ENCODE peak calls at places on chromosomes 11 and 22, in five cellular contexts. Z, Y, R, X and G are unnamed samples.

GRCh38 chr11:117830072-117830471 is 5.5 kb upstream of the FXYD2 start:
- DNase-seq in Z (no peak), Y (no peak), R (no peak), X (no peak), G (no peak)

GRCh38 chr22:38513063-38513462 is 7.0 kb upstream of the DDX17 start:
- DNase-seq in Z (peak; percentile 45), Y (peak; percentile 19), R (peak; percentile 42), X (no peak), G (peak; percentile 60)

GRCh38 chr11:35214792-35215193 is 75.8 kb downstream of the CD44 start:
- DNase-seq in Z (no peak), Y (no peak), R (no peak), X (no peak), G (no peak)

GRCh38 chr11:105588001-105588400 is 21.9 kb upstream of the GRIA4 start:
- DNase-seq in Z (no peak), Y (no peak), R (no peak), X (no peak), G (no peak)

GRCh38 chr22:30890689-30891442 is 77.7 kb downstream of the MORC2 start:
- DNase-seq in Z (peak; percentile 78), Y (peak; percentile 79), R (no peak), X (no peak), G (peak; percentile 43)

GRCh38 chr11:30245621-30246020 is 14.8 kb downstream of the FSHB start:
- DNase-seq in Z (no peak), Y (no peak), R (no peak), X (no peak), G (no peak)

GRCh38 chr11:126167476-126167875 is 44.0 kb downstream of the RPUSD4 start:
- DNase-seq in Z (no peak), Y (peak; percentile 57), R (no peak), X (no peak), G (no peak)

GRCh38 chr22:46666577-46667244 is 46.5 kb downstream of the GRAMD4 start:
- DNase-seq in Z (no peak), Y (no peak), R (no peak), X (no peak), G (no peak)

GRCh38 chr11:5151713-5152153 is 2.8 kb downstream of the OR52A1 start:
- DNase-seq in Z (no peak), Y (no peak), R (no peak), X (no peak), G (peak; percentile 78)

GRCh38 chr22:36860821-36861659 is at the start of gene NCF4:
- DNase-seq in Z (no peak), Y (no peak), R (no peak), X (peak; percentile 94), G (no peak)

GRCh38 chr22:29967461-29967860 is 84.5 kb downstream of the MTMR3 start:
- DNase-seq in Z (no peak), Y (no peak), R (no peak), X (no peak), G (no peak)

GRCh38 chr11:102722804-102723203 is 1.9 kb downstream of the MMP8 start:
- DNase-seq in Z (no peak), Y (no peak), R (no peak), X (no peak), G (no peak)

GRCh38 chr22:16608931-16609330 is 16.3 kb upstream of the CCT8L2 start:
- DNase-seq in Z (no peak), Y (no peak), R (no peak), X (no peak), G (peak; percentile 30)

DNA sequence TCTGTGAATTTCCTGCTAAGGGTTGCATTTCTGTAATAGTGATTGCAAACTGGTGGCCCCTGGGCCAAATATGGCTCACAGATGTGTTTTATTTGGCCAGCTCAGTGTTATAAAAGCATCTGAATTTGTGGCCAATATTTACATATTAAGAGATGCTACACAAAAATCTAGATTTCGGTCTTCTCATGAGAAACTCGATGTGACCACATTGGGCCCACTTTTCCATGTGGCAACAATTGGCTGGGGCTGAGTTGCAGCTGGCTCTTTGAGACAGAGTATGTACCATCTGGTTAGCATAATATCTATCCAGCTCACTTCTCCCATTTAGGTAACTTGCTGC is 244.5 kb upstream of the POU2AF2 start:
- DNase-seq in Z (no peak), Y (no peak), R (no peak), X (no peak), G (no peak)
- TF ChIP-seq FOXM1 in Z (no peak), Y (no peak), R (no peak), X (no peak), G (no peak)

DNA sequence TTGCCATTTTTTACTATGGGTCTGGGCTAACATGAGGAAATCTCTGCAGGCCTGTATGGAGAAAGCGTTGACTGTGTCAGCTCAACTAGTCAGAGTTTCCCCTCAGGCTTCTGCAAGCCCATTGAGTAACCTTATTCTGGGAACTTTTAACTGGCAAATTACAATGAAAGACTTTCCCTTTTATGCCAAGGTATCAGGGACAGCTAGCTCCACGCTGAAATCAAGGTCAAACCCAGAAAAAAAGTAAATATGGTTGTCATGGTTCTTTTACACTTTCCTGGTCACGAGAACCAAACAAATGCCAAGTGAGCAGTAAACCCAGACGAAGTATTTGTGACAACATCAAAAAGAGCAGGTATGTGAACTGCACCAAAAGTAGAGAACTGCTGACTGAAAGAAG is 13.8 kb downstream of the OSBP start:
- DNase-seq in Z (no peak), Y (no peak), R (peak; percentile 20), X (no peak), G (no peak)
- TF ChIP-seq FOXM1 in Z (no peak), Y (no peak), R (no peak), X (no peak), G (no peak)

DNA sequence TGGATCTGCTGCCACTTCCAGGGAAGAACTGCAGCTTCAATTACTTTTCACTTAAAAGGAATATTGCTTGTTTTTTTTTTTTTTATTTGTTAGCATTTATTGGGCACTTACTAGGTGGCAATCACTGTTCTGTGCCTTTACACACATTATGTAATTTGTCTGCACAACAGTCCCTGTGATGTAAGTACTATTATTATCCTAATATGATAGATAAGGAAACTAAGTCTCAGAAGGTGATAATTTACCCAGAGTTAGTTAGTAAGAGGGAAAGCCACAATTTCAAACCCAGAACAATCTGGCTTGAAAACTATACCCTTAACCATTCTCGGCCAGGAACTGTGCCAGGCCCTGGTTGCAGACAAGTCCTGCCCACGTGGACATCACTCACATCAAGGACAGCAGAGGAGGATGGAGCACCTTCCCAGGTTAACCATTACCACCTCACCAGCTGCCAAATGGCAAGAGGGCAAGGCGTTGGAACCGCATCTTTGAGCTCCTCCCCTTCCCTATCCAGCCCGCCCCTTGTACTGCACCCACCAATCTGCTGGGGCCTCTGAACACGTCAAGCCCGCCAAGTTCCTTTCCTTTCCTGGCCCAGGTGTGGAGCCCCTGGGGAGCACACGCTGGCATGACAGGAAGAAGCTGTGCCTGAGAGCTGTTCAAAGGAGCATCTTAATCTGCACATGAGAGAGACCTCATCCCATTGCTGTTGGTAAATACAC is 78.4 kb downstream of the NAV2 start:
- DNase-seq in Z (no peak), Y (no peak), R (no peak), X (peak; percentile 28), G (no peak)
- TF ChIP-seq FOXM1 in Z (no peak), Y (no peak), R (no peak), X (no peak), G (no peak)

DNA sequence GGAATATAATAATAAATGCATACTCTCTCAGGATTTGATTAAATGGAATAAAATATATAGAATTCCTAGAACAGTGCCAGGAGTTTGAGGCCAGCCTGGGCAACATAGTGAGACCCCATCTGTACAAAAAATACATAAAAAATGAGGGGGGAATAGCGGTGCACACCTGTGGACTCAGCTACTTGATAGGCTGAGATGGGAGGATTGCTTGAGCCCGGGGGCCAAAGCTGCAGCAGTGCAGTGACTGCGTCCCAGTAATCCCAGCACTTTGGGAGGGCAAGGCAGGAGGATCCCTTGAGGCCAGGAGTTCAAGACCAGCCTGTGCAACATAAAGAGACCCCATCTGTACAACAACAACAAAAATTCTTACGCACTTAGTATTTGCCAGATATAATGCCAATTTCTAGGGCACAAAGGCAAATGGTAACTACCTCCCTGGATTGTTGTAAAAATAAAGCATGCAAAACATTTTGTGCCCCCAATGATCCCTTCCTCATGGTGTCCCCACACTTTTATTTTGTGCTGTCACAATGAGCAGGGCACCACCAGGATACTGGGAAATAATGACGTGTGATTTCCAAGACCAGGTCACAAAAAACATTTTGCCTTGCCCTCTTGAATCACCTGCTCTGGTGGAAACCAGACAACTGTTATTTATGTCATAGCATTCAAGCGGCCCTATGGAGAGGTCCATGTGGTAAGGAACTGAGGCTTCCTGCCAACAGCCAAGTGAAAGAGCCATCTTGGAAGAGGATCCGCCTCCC is 18.3 kb upstream of the ZNF280A start:
- DNase-seq in Z (no peak), Y (no peak), R (no peak), X (no peak), G (no peak)
- TF ChIP-seq FOXM1 in Z (no peak), Y (no peak), R (no peak), X (no peak), G (no peak)

GRCh38 chr11:74671520-74672196 is 59.6 kb downstream of the CHRDL2 start:
- DNase-seq in Z (no peak), Y (no peak), R (no peak), X (no peak), G (no peak)
- TF ChIP-seq FOXM1 in Z (no peak), Y (no peak), R (no peak), X (no peak), G (no peak)

GRCh38 chr11:96090711-96091110 is 166.8 kb upstream of the MTMR2 start:
- DNase-seq in Z (no peak), Y (no peak), R (peak; percentile 77), X (no peak), G (no peak)
- TF ChIP-seq FOXM1 in Z (no peak), Y (peak; percentile 81), R (no peak), X (no peak), G (no peak)

GRCh38 chr22:48844096-48844675 is 983.5 kb downstream of the BRD1 start:
- DNase-seq in Z (no peak), Y (no peak), R (no peak), X (no peak), G (no peak)

GRCh38 chr22:48842583-48842945 is 985.1 kb downstream of the BRD1 start:
- DNase-seq in Z (no peak), Y (no peak), R (no peak), X (no peak), G (no peak)

GRCh38 chr22:48843640-48844039 is 984.0 kb downstream of the BRD1 start:
- DNase-seq in Z (no peak), Y (no peak), R (no peak), X (no peak), G (no peak)

GRCh38 chr22:48841881-48842582 is 985.6 kb downstream of the BRD1 start:
- DNase-seq in Z (no peak), Y (no peak), R (no peak), X (no peak), G (no peak)

DNA sequence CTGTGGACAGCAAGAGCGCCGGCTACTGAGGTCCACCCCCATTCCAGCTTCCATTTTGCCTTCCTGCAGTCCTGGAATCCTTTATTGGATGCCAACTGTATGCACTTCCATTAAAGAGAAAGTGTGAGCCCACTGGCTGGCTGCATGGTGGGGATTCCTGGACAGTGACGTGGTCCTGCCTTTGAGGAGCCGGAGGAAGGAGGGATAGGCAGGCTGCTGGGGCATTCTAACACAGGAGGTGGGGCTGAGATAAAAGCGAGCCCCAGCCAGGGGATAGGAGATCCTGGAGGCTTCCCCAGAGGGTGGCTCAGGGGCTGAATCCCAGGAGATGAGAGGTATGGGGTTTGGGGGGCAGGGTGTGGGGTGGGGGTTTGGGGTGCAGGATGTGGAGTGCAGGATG is 984.7 kb downstream of the BRD1 start:
- DNase-seq in Z (no peak), Y (no peak), R (no peak), X (no peak), G (no peak)
- TF ChIP-seq FOXM1 in Z (no peak), Y (no peak), R (no peak), X (no peak), G (no peak)

GRCh38 chr11:3127706-3128355 is 37.3 kb downstream of the OSBPL5 start:
- DNase-seq in Z (no peak), Y (no peak), R (no peak), X (no peak), G (no peak)
- TF ChIP-seq FOXM1 in Z (no peak), Y (no peak), R (no peak), X (no peak), G (no peak)